ENCODE peak calls at places on chromosome 12, in seven cellular contexts. J, Y, M, R, X, A and I are unnamed samples.
A peak's percentile ranks its signal among the peaks of the same experiment; 100 is the strongest.

GRCh38 chr12:40693503-40693863 is 1.2 kb downstream of the CNTN1 start:
- DNase-seq in M (no peak), A (no peak), X (no peak), Y (no peak), J (no peak), R (no peak), I (peak; percentile 80)

GRCh38 chr12:106301241-106301610 is 1.3 kb upstream of the TCP11L2 start:
- DNase-seq in X (no peak), M (no peak), R (no peak), J (no peak), Y (no peak), A (no peak), I (no peak)

GRCh38 chr12:117105902-117106301 is 6.7 kb upstream of the TESC start:
- DNase-seq in J (no peak), Y (peak; percentile 87), X (peak; percentile 84), M (no peak), R (no peak), A (no peak), I (no peak)

GRCh38 chr12:109880938-109881337 is 597 bp upstream of the GLTP start:
- DNase-seq in R (no peak), A (no peak), Y (peak; percentile 30), X (no peak), J (no peak), M (no peak), I (no peak)

GRCh38 chr12:119857036-119857435 is 20.1 kb downstream of the CIT start:
- DNase-seq in A (peak; percentile 29), M (no peak), Y (no peak), X (no peak), J (no peak), R (no peak), I (no peak)

GRCh38 chr12:117334855-117335587 is 26.4 kb downstream of the NOS1 start:
- DNase-seq in R (no peak), M (peak; percentile 71), Y (peak; percentile 43), X (no peak), J (no peak), A (no peak), I (no peak)

GRCh38 chr12:33182485-33182884 is 257.1 kb downstream of the SYT10 start:
- DNase-seq in R (no peak), M (no peak), Y (no peak), A (no peak), X (no peak), J (no peak), I (no peak)

GRCh38 chr12:52517005-52517835 is 3.0 kb downstream of the KRT5 start:
- DNase-seq in X (no peak), Y (no peak), M (no peak), R (no peak), A (no peak), J (no peak), I (no peak)

GRCh38 chr12:90183201-90183600 is 474.6 kb upstream of the ATP2B1 start:
- DNase-seq in A (no peak), Y (no peak), J (no peak), M (no peak), R (no peak), X (no peak), I (no peak)

GRCh38 chr12:69475237-69475984 is 5.2 kb downstream of the FRS2 start:
- DNase-seq in A (no peak), J (no peak), M (no peak), X (no peak), R (no peak), Y (no peak), I (no peak)

GRCh38 chr12:28180791-28181190 is 9.5 kb upstream of the CCDC91 start:
- DNase-seq in Y (no peak), J (no peak), A (no peak), M (no peak), X (no peak), R (no peak), I (no peak)

GRCh38 chr12:49945394-49946080 is 5.0 kb upstream of the AQP2 start:
- DNase-seq in Y (peak; percentile 84), X (peak; percentile 81), R (peak; percentile 56), M (peak; percentile 68), A (no peak), J (peak; percentile 62), I (no peak)